ENCODE peak calls at places on chromosomes 6 and 20, in ten cellular contexts. Y, H, U, D, B, M, T, A, P and O are unnamed samples.
A peak's percentile ranks its signal among the peaks of the same experiment; 100 is the strongest.

GRCh38 chr6:109925060-109925459 is 53.1 kb upstream of the GPR6 start:
- DNase-seq in B (no peak), T (no peak), H (no peak), M (no peak), U (no peak), D (no peak), P (no peak), Y (no peak), A (no peak), O (no peak)

GRCh38 chr6:156662025-156662445 is 115.1 kb upstream of the ARID1B start:
- DNase-seq in M (peak; percentile 61), P (peak; percentile 21), U (no peak), D (no peak), H (no peak), Y (peak; percentile 62), B (no peak), T (no peak), A (peak; percentile 59), O (no peak)

GRCh38 chr6:158649289-158650143 is at the start of gene SYTL3:
- DNase-seq in U (peak; percentile 52), P (peak; percentile 47), B (peak; percentile 74), D (no peak), A (peak; percentile 29), H (no peak), Y (peak; percentile 24), T (no peak), M (no peak), O (peak; percentile 14)

GRCh38 chr6:25623874-25624273 is 28.1 kb upstream of the SCGN start:
- DNase-seq in M (no peak), T (no peak), A (no peak), Y (no peak), D (no peak), P (no peak), U (no peak), H (no peak), B (no peak), O (no peak)

GRCh38 chr6:142240203-142240602 is 61.6 kb upstream of the ADGRG6 start:
- DNase-seq in Y (no peak), H (no peak), P (no peak), U (no peak), M (no peak), T (no peak), B (no peak), D (no peak), A (no peak), O (no peak)

GRCh38 chr6:54037277-54037779 is 73.9 kb upstream of the MLIP start:
- DNase-seq in U (no peak), T (no peak), B (no peak), P (no peak), H (no peak), Y (no peak), M (no peak), A (no peak), D (no peak), O (no peak)

GRCh38 chr20:3203315-3204123 is 963 bp downstream of the DDRGK1 start:
- DNase-seq in D (no peak), U (no peak), B (peak; percentile 66), T (peak; percentile 52), Y (peak; percentile 45), A (peak; percentile 24), H (no peak), M (no peak), P (no peak), O (no peak)

GRCh38 chr6:35213824-35214756 is at the start of gene SCUBE3:
- DNase-seq in T (no peak), B (no peak), U (no peak), Y (peak; percentile 20), M (peak; percentile 31), A (peak; percentile 31), P (no peak), H (no peak), D (no peak), O (no peak)

GRCh38 chr6:26576929-26577719 is 19.6 kb upstream of the ABT1 start:
- DNase-seq in U (no peak), P (no peak), B (no peak), Y (peak; percentile 32), M (no peak), D (no peak), H (no peak), T (no peak), A (peak; percentile 54), O (no peak)

GRCh38 chr20:368915-369314 is 11.6 kb upstream of the TRIB3 start:
- DNase-seq in T (no peak), M (no peak), D (no peak), A (no peak), P (no peak), Y (no peak), H (no peak), U (no peak), B (no peak), O (no peak)

GRCh38 chr20:373171-373890 is 7.2 kb upstream of the TRIB3 start:
- DNase-seq in U (no peak), T (peak; percentile 69), P (peak; percentile 39), A (peak; percentile 89), B (peak; percentile 59), M (peak; percentile 90), D (peak; percentile 30), H (no peak), Y (no peak), O (no peak)

GRCh38 chr20:371755-372542 is 8.6 kb upstream of the TRIB3 start:
- DNase-seq in B (peak; percentile 94), H (peak; percentile 37), A (peak; percentile 93), M (peak; percentile 84), T (peak; percentile 73), U (peak; percentile 97), Y (peak; percentile 82), D (peak; percentile 86), P (peak; percentile 64), O (no peak)

GRCh38 chr20:370151-370600 is 10.4 kb upstream of the TRIB3 start:
- DNase-seq in U (no peak), A (peak; percentile 26), B (no peak), Y (no peak), P (no peak), D (no peak), T (no peak), M (no peak), H (no peak), O (no peak)

GRCh38 chr20:370977-371754 is 9.4 kb upstream of the TRIB3 start:
- DNase-seq in H (no peak), B (peak; percentile 58), Y (no peak), U (peak; percentile 89), T (no peak), P (no peak), D (no peak), A (no peak), M (no peak), O (no peak)
- TF ChIP-seq POLR2A in H (no peak), B (no peak), Y (no peak), U (no peak), T (no peak), P (no peak), D (no peak), A (no peak), M (no peak), O (no peak)

GRCh38 chr20:33865761-33866160 is 54.6 kb downstream of the CHMP4B start:
- DNase-seq in H (no peak), P (no peak), A (no peak), Y (no peak), M (no peak), U (no peak), B (no peak), D (no peak), T (no peak), O (no peak)
- TF ChIP-seq POLR2A in H (no peak), P (no peak), A (no peak), Y (no peak), M (no peak), U (no peak), B (no peak), D (no peak), T (no peak), O (no peak)

GRCh38 chr20:57392130-57392445 is 892 bp downstream of the RBM38 start:
- DNase-seq in A (no peak), B (no peak), M (peak; percentile 31), P (no peak), Y (no peak), H (no peak), D (no peak), U (no peak), T (peak; percentile 67), O (no peak)

GRCh38 chr20:57393321-57394086 is 2.3 kb downstream of the RBM38 start:
- DNase-seq in U (no peak), Y (no peak), D (peak; percentile 47), T (no peak), M (no peak), P (no peak), B (no peak), H (no peak), A (no peak), O (no peak)

GRCh38 chr20:57394087-57395082 is 3.2 kb downstream of the RBM38 start:
- DNase-seq in U (no peak), Y (no peak), H (no peak), T (no peak), D (peak; percentile 74), M (no peak), P (no peak), B (no peak), A (no peak), O (no peak)

GRCh38 chr20:57391439-57392129 is 388 bp downstream of the RBM38 start:
- DNase-seq in U (no peak), D (peak; percentile 49), T (peak; percentile 42), M (no peak), Y (no peak), P (no peak), A (no peak), H (no peak), B (no peak), O (no peak)

GRCh38 chr20:57392512-57393271 is 1.5 kb downstream of the RBM38 start:
- DNase-seq in A (no peak), Y (no peak), D (peak; percentile 82), T (no peak), H (no peak), M (no peak), B (peak; percentile 70), P (peak; percentile 79), U (no peak), O (no peak)
- TF ChIP-seq POLR2A in A (no peak), Y (no peak), D (peak; percentile 75), T (no peak), H (no peak), M (no peak), B (no peak), P (no peak), U (no peak), O (no peak)

GRCh38 chr6:111551521-111552231 is 54.0 kb downstream of the TRAF3IP2 start:
- DNase-seq in P (no peak), Y (peak; percentile 89), H (no peak), D (no peak), B (peak; percentile 83), A (peak; percentile 76), U (peak; percentile 58), M (no peak), T (no peak), O (no peak)

GRCh38 chr6:111550953-111551352 is 54.7 kb downstream of the TRAF3IP2 start:
- DNase-seq in M (no peak), P (no peak), T (no peak), B (no peak), H (no peak), D (no peak), U (no peak), A (no peak), Y (peak; percentile 20), O (no peak)

GRCh38 chr6:111553580-111553979 is 52.1 kb downstream of the TRAF3IP2 start:
- DNase-seq in A (no peak), D (no peak), M (no peak), H (no peak), Y (no peak), B (no peak), T (no peak), U (no peak), P (no peak), O (no peak)

GRCh38 chr6:111552999-111553398 is 52.7 kb downstream of the TRAF3IP2 start:
- DNase-seq in P (no peak), M (no peak), Y (peak; percentile 27), T (no peak), A (no peak), D (no peak), U (no peak), H (no peak), B (no peak), O (no peak)

GRCh38 chr6:111552241-111552744 is 53.4 kb downstream of the TRAF3IP2 start:
- DNase-seq in B (peak; percentile 89), P (peak; percentile 78), T (peak; percentile 32), Y (peak; percentile 83), M (no peak), H (peak; percentile 51), A (peak; percentile 89), U (no peak), D (peak; percentile 92), O (no peak)
- TF ChIP-seq POLR2A in B (no peak), P (no peak), T (no peak), Y (no peak), M (no peak), H (no peak), A (no peak), U (no peak), D (no peak), O (no peak)